ENCODE peak calls at places on chromosomes 11 and 22, in ten cellular contexts. One of them, this sample, is unnamed.

GRCh38 chr11:46672381-46672839 is 28.0 kb downstream of the ARHGAP1 start:
- DNase-seq in heart left ventricle: no peak
- DNase-seq in right cardiac atrium: no peak
- DNase-seq in tibial artery: peak; percentile 59
- DNase-seq in GM23338: no peak
- DNase-seq in HL-60: no peak
- DNase-seq in transverse colon: no peak
- DNase-seq in esophagus squamous epithelium: no peak
- DNase-seq in mammary epithelial cell: no peak
- DNase-seq in CD8-positive, alpha-beta T cell: no peak
- DNase-seq in this sample: no peak

GRCh38 chr11:33598426-33599069 is 102.1 kb downstream of the C11orf91 start:
- DNase-seq in tibial artery: no peak
- DNase-seq in GM23338: peak; percentile 72
- DNase-seq in CD8-positive, alpha-beta T cell: no peak
- DNase-seq in right cardiac atrium: no peak
- DNase-seq in mammary epithelial cell: no peak
- DNase-seq in transverse colon: no peak
- DNase-seq in HL-60: no peak
- DNase-seq in esophagus squamous epithelium: no peak
- DNase-seq in heart left ventricle: no peak
- DNase-seq in this sample: peak; percentile 59

GRCh38 chr11:66115638-66116410 is 45.8 kb downstream of the PACS1 start:
- DNase-seq in transverse colon: no peak
- DNase-seq in heart left ventricle: no peak
- DNase-seq in HL-60: no peak
- DNase-seq in esophagus squamous epithelium: no peak
- DNase-seq in CD8-positive, alpha-beta T cell: no peak
- DNase-seq in GM23338: no peak
- DNase-seq in tibial artery: no peak
- DNase-seq in right cardiac atrium: no peak
- DNase-seq in mammary epithelial cell: no peak
- DNase-seq in this sample: no peak

GRCh38 chr22:34160117-34160758 is 240.0 kb upstream of the LARGE1 start:
- DNase-seq in tibial artery: no peak
- DNase-seq in right cardiac atrium: no peak
- DNase-seq in mammary epithelial cell: no peak
- DNase-seq in esophagus squamous epithelium: no peak
- DNase-seq in CD8-positive, alpha-beta T cell: no peak
- DNase-seq in HL-60: no peak
- DNase-seq in heart left ventricle: no peak
- DNase-seq in transverse colon: no peak
- DNase-seq in GM23338: peak; percentile 11
- DNase-seq in this sample: peak; percentile 70

GRCh38 chr11:121881806-121882205 is 234.2 kb downstream of the BLID start:
- DNase-seq in heart left ventricle: no peak
- DNase-seq in right cardiac atrium: no peak
- DNase-seq in CD8-positive, alpha-beta T cell: no peak
- DNase-seq in esophagus squamous epithelium: no peak
- DNase-seq in transverse colon: no peak
- DNase-seq in HL-60: no peak
- DNase-seq in GM23338: no peak
- DNase-seq in tibial artery: no peak
- DNase-seq in mammary epithelial cell: peak; percentile 59
- DNase-seq in this sample: no peak

GRCh38 chr11:8018742-8019631 is 31.9 kb downstream of the EIF3F start:
- DNase-seq in transverse colon: peak; percentile 60
- DNase-seq in right cardiac atrium: peak; percentile 83
- DNase-seq in CD8-positive, alpha-beta T cell: peak; percentile 57
- DNase-seq in esophagus squamous epithelium: no peak
- DNase-seq in mammary epithelial cell: peak; percentile 27
- DNase-seq in tibial artery: peak; percentile 84
- DNase-seq in GM23338: peak; percentile 93
- DNase-seq in HL-60: no peak
- DNase-seq in heart left ventricle: peak; percentile 86
- DNase-seq in this sample: peak; percentile 90

GRCh38 chr11:64885367-64886286 is 7.2 kb upstream of the EHD1 start:
- DNase-seq in mammary epithelial cell: no peak
- DNase-seq in GM23338: no peak
- DNase-seq in right cardiac atrium: no peak
- DNase-seq in tibial artery: no peak
- DNase-seq in heart left ventricle: no peak
- DNase-seq in HL-60: peak; percentile 96
- DNase-seq in CD8-positive, alpha-beta T cell: no peak
- DNase-seq in transverse colon: no peak
- DNase-seq in esophagus squamous epithelium: no peak
- DNase-seq in this sample: no peak

GRCh38 chr11:122189259-122189658 is 73.2 kb upstream of the BLID start:
- DNase-seq in heart left ventricle: no peak
- DNase-seq in HL-60: no peak
- DNase-seq in right cardiac atrium: no peak
- DNase-seq in tibial artery: no peak
- DNase-seq in esophagus squamous epithelium: no peak
- DNase-seq in transverse colon: no peak
- DNase-seq in mammary epithelial cell: peak; percentile 92
- DNase-seq in GM23338: no peak
- DNase-seq in CD8-positive, alpha-beta T cell: no peak
- DNase-seq in this sample: no peak

GRCh38 chr11:132848336-132848735 is 684.0 kb downstream of the OPCML start:
- DNase-seq in mammary epithelial cell: peak; percentile 90
- DNase-seq in tibial artery: no peak
- DNase-seq in right cardiac atrium: no peak
- DNase-seq in esophagus squamous epithelium: no peak
- DNase-seq in HL-60: no peak
- DNase-seq in heart left ventricle: no peak
- DNase-seq in transverse colon: no peak
- DNase-seq in GM23338: no peak
- DNase-seq in CD8-positive, alpha-beta T cell: no peak
- DNase-seq in this sample: no peak

GRCh38 chr22:17842386-17842785 is 68.1 kb upstream of the BID start:
- DNase-seq in GM23338: no peak
- DNase-seq in right cardiac atrium: no peak
- DNase-seq in transverse colon: peak; percentile 62
- DNase-seq in mammary epithelial cell: no peak
- DNase-seq in heart left ventricle: no peak
- DNase-seq in tibial artery: no peak
- DNase-seq in esophagus squamous epithelium: no peak
- DNase-seq in CD8-positive, alpha-beta T cell: peak; percentile 13
- DNase-seq in HL-60: peak; percentile 65
- DNase-seq in this sample: no peak

GRCh38 chr11:12087075-12087775 is 23.2 kb upstream of the MICAL2 start:
- DNase-seq in CD8-positive, alpha-beta T cell: peak; percentile 19
- DNase-seq in tibial artery: peak; percentile 85
- DNase-seq in heart left ventricle: no peak
- DNase-seq in GM23338: peak; percentile 36
- DNase-seq in transverse colon: peak; percentile 46
- DNase-seq in esophagus squamous epithelium: no peak
- DNase-seq in right cardiac atrium: no peak
- DNase-seq in mammary epithelial cell: peak; percentile 87
- DNase-seq in HL-60: no peak
- DNase-seq in this sample: no peak

GRCh38 chr11:130068986-130069683 is 559 bp upstream of the APLP2 start:
- DNase-seq in GM23338: peak; percentile 67
- DNase-seq in CD8-positive, alpha-beta T cell: peak; percentile 17
- DNase-seq in HL-60: no peak
- DNase-seq in mammary epithelial cell: peak; percentile 81
- DNase-seq in esophagus squamous epithelium: no peak
- DNase-seq in tibial artery: peak; percentile 94
- DNase-seq in transverse colon: peak; percentile 75
- DNase-seq in heart left ventricle: peak; percentile 88
- DNase-seq in right cardiac atrium: peak; percentile 87
- DNase-seq in this sample: peak; percentile 88

GRCh38 chr11:69218271-69218682 is 62.5 kb downstream of the SMIM38 start:
- DNase-seq in CD8-positive, alpha-beta T cell: no peak
- DNase-seq in mammary epithelial cell: no peak
- DNase-seq in transverse colon: no peak
- DNase-seq in HL-60: no peak
- DNase-seq in right cardiac atrium: no peak
- DNase-seq in heart left ventricle: no peak
- DNase-seq in esophagus squamous epithelium: no peak
- DNase-seq in tibial artery: no peak
- DNase-seq in GM23338: no peak
- DNase-seq in this sample: peak; percentile 29

GRCh38 chr11:67464411-67465189 is 4.5 kb downstream of the TMEM134 start:
- DNase-seq in tibial artery: peak; percentile 94
- DNase-seq in transverse colon: peak; percentile 96
- DNase-seq in right cardiac atrium: peak; percentile 84
- DNase-seq in HL-60: peak; percentile 87
- DNase-seq in CD8-positive, alpha-beta T cell: peak; percentile 80
- DNase-seq in heart left ventricle: peak; percentile 95
- DNase-seq in esophagus squamous epithelium: peak; percentile 72
- DNase-seq in mammary epithelial cell: peak; percentile 73
- DNase-seq in GM23338: peak; percentile 93
- DNase-seq in this sample: peak; percentile 98

GRCh38 chr11:72812968-72813739 is 1.1 kb upstream of the ATG16L2 start:
- DNase-seq in CD8-positive, alpha-beta T cell: no peak
- DNase-seq in heart left ventricle: peak; percentile 70
- DNase-seq in transverse colon: peak; percentile 71
- DNase-seq in GM23338: peak; percentile 88
- DNase-seq in right cardiac atrium: no peak
- DNase-seq in tibial artery: peak; percentile 95
- DNase-seq in mammary epithelial cell: peak; percentile 79
- DNase-seq in esophagus squamous epithelium: no peak
- DNase-seq in HL-60: peak; percentile 74
- DNase-seq in this sample: peak; percentile 89

GRCh38 chr22:41444360-41445170 is 2.0 kb downstream of the TOB2 start:
- DNase-seq in transverse colon: peak; percentile 93
- DNase-seq in tibial artery: peak; percentile 95
- DNase-seq in GM23338: peak; percentile 99
- DNase-seq in esophagus squamous epithelium: peak; percentile 43
- DNase-seq in HL-60: no peak
- DNase-seq in mammary epithelial cell: peak; percentile 92
- DNase-seq in heart left ventricle: peak; percentile 94
- DNase-seq in CD8-positive, alpha-beta T cell: peak; percentile 50
- DNase-seq in right cardiac atrium: peak; percentile 94
- DNase-seq in this sample: peak; percentile 99

DNA sequence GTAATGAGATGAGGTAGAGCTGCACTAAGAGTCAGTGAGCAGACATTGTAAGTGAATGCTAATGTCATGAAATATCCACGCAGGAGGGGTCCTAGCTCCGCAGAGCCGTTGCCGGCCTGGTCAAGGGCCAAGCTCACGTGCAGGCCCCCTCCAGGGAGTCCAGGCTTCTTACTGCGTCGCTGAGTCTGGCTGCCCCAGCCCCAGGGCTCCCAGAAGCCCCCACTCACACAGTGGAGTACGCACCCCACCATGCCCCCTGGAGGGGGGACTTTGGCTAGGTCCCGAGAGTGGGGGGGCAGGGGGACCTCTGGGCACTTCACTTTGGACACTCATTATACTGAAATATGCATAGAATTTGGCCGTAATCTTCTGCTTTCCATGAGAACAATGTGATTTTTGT is 59.2 kb downstream of the BRD1 start:
- DNase-seq in right cardiac atrium: no peak
- DNase-seq in esophagus squamous epithelium: no peak
- DNase-seq in GM23338: no peak
- DNase-seq in tibial artery: peak; percentile 34
- DNase-seq in HL-60: no peak
- DNase-seq in mammary epithelial cell: no peak
- DNase-seq in transverse colon: peak; percentile 1
- DNase-seq in heart left ventricle: peak; percentile 34
- DNase-seq in CD8-positive, alpha-beta T cell: no peak
- DNase-seq in this sample: no peak
- H3K27ac ChIP-seq in right cardiac atrium: no peak overlapping the region
- H3K27ac ChIP-seq in esophagus squamous epithelium: no peak overlapping the region
- H3K27ac ChIP-seq in GM23338: no peak overlapping the region
- H3K27ac ChIP-seq in tibial artery: no peak overlapping the region
- H3K27ac ChIP-seq in HL-60: no peak overlapping the region
- H3K27ac ChIP-seq in mammary epithelial cell: no peak overlapping the region
- H3K27ac ChIP-seq in transverse colon: no peak overlapping the region
- H3K27ac ChIP-seq in heart left ventricle: no peak overlapping the region
- H3K27ac ChIP-seq in CD8-positive, alpha-beta T cell: no peak overlapping the region
- H3K27ac ChIP-seq in this sample: no peak overlapping the region

GRCh38 chr11:110327508-110327907 is 31.1 kb upstream of the RDX start:
- DNase-seq in right cardiac atrium: no peak
- DNase-seq in mammary epithelial cell: no peak
- DNase-seq in tibial artery: no peak
- DNase-seq in GM23338: no peak
- DNase-seq in heart left ventricle: no peak
- DNase-seq in esophagus squamous epithelium: no peak
- DNase-seq in transverse colon: no peak
- DNase-seq in CD8-positive, alpha-beta T cell: no peak
- DNase-seq in HL-60: no peak
- DNase-seq in this sample: no peak
- H3K4me3 ChIP-seq in right cardiac atrium: no peak overlapping the region
- H3K4me3 ChIP-seq in mammary epithelial cell: no peak overlapping the region
- H3K4me3 ChIP-seq in tibial artery: no peak overlapping the region
- H3K4me3 ChIP-seq in GM23338: no peak overlapping the region
- H3K4me3 ChIP-seq in heart left ventricle: no peak overlapping the region
- H3K4me3 ChIP-seq in esophagus squamous epithelium: no peak overlapping the region
- H3K4me3 ChIP-seq in transverse colon: no peak overlapping the region
- H3K4me3 ChIP-seq in CD8-positive, alpha-beta T cell: no peak overlapping the region
- H3K4me3 ChIP-seq in HL-60: no peak overlapping the region
- H3K4me3 ChIP-seq in this sample: no peak overlapping the region

DNA sequence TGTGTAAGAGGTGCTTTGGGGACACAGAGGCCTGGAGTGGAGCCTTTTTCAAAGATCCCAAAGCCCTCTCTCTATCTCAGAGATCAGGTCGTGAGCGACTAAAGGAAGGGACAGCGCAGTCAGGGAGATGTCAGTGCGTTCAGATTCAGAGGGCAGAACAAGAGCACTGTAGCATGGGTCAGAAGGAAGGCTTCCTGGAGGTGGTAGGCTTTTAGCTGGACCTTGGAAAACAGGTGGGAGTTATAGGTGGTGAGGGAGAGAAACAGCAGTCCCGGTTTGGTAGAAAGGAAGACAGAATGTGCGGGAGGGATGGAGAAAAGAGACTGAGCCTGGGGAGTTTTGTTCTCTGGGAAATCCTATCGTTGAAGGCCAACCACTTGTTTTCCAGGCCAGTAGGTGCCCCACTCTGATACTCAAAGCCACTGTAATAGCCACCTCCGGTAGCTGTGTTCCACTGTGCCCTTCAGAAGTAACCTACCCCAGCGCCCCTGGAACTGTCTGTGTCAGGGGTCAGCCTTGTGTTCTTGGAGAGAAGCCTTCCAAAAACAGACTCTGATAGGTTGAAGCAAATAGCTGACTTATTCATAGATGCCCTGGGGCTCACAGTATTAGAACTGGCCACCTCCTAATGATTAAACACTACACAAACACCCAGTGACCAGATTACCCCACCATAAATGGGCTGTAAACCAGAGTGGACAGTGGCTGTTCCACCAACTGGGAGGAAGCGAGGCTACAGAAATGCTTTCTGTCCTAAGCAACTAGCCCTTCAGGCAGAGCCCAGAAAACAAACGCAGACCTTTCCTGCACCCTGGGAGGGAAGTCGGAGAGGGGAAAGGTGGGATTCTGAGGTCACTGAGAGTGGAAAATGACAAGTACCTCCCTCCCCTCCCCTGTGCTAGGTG is 157.7 kb downstream of the DBX1 start:
- DNase-seq in mammary epithelial cell: no peak
- DNase-seq in esophagus squamous epithelium: no peak
- DNase-seq in tibial artery: no peak
- DNase-seq in transverse colon: no peak
- DNase-seq in GM23338: no peak
- DNase-seq in CD8-positive, alpha-beta T cell: no peak
- DNase-seq in heart left ventricle: no peak
- DNase-seq in HL-60: no peak
- DNase-seq in right cardiac atrium: no peak
- DNase-seq in this sample: no peak
- H3K27ac ChIP-seq in mammary epithelial cell: no peak overlapping the region
- H3K27ac ChIP-seq in esophagus squamous epithelium: no peak overlapping the region
- H3K27ac ChIP-seq in tibial artery: no peak overlapping the region
- H3K27ac ChIP-seq in transverse colon: no peak overlapping the region
- H3K27ac ChIP-seq in GM23338: no peak overlapping the region
- H3K27ac ChIP-seq in CD8-positive, alpha-beta T cell: no peak overlapping the region
- H3K27ac ChIP-seq in heart left ventricle: no peak overlapping the region
- H3K27ac ChIP-seq in HL-60: no peak overlapping the region
- H3K27ac ChIP-seq in right cardiac atrium: no peak overlapping the region
- H3K27ac ChIP-seq in this sample: no peak overlapping the region

GRCh38 chr22:36355362-36355761 is 32.4 kb downstream of the MYH9 start:
- DNase-seq in right cardiac atrium: no peak
- DNase-seq in transverse colon: no peak
- DNase-seq in esophagus squamous epithelium: no peak
- DNase-seq in heart left ventricle: no peak
- DNase-seq in mammary epithelial cell: no peak
- DNase-seq in GM23338: no peak
- DNase-seq in tibial artery: no peak
- DNase-seq in HL-60: no peak
- DNase-seq in CD8-positive, alpha-beta T cell: no peak
- DNase-seq in this sample: no peak
- H3K4me3 ChIP-seq in right cardiac atrium: peak overlapping the region; percentile 21
- H3K4me3 ChIP-seq in transverse colon: no peak overlapping the region
- H3K4me3 ChIP-seq in esophagus squamous epithelium: no peak overlapping the region
- H3K4me3 ChIP-seq in heart left ventricle: no peak overlapping the region
- H3K4me3 ChIP-seq in mammary epithelial cell: no peak overlapping the region
- H3K4me3 ChIP-seq in GM23338: no peak overlapping the region
- H3K4me3 ChIP-seq in tibial artery: peak overlapping the region; percentile 15
- H3K4me3 ChIP-seq in HL-60: no peak overlapping the region
- H3K4me3 ChIP-seq in CD8-positive, alpha-beta T cell: peak overlapping the region; percentile 7
- H3K4me3 ChIP-seq in this sample: no peak overlapping the region